ENCODE peak calls at places on chromosome 17, in ten cellular contexts. F, V, L, Z, D, O, N, W, R and H are unnamed samples.

GRCh38 chr17:7393613-7394451 is 493 bp downstream of the PLSCR3 start:
- DNase-seq in Z (peak; percentile 85), D (peak; percentile 77), O (peak; percentile 52), W (no peak), F (no peak), L (peak; percentile 53), R (peak; percentile 61), V (peak; percentile 41), N (peak; percentile 26), H (peak; percentile 58)

GRCh38 chr17:10604521-10604920 is 52.6 kb downstream of the MYH3 start:
- DNase-seq in N (no peak), Z (no peak), L (no peak), W (no peak), O (no peak), D (no peak), V (no peak), R (no peak), F (no peak), H (no peak)

GRCh38 chr17:57243171-57243622 is 13.1 kb upstream of the MSI2 start:
- DNase-seq in N (peak; percentile 74), F (peak; percentile 52), V (peak; percentile 67), L (peak; percentile 71), O (peak; percentile 82), Z (peak; percentile 82), R (peak; percentile 56), D (peak; percentile 74), W (peak; percentile 48), H (peak; percentile 67)

GRCh38 chr17:65355246-65355645 is 206.2 kb downstream of the AXIN2 start:
- DNase-seq in N (no peak), V (no peak), R (no peak), L (no peak), W (no peak), O (no peak), D (no peak), F (no peak), Z (no peak), H (no peak)

GRCh38 chr17:43778337-43779144 is at the start of gene DUSP3:
- DNase-seq in L (peak; percentile 94), R (peak; percentile 66), Z (peak; percentile 94), D (peak; percentile 39), O (peak; percentile 67), F (peak; percentile 89), V (peak; percentile 99), W (peak; percentile 93), N (peak; percentile 94), H (peak; percentile 90)

GRCh38 chr17:2094891-2095535 is 40.1 kb downstream of the HIC1 start:
- DNase-seq in R (no peak), N (no peak), V (peak; percentile 89), W (no peak), D (no peak), F (no peak), Z (peak; percentile 56), L (no peak), O (peak; percentile 23), H (no peak)

GRCh38 chr17:57927048-57927723 is 28.0 kb downstream of the CUEDC1 start:
- DNase-seq in V (peak; percentile 63), Z (peak; percentile 94), O (no peak), D (peak; percentile 70), L (no peak), N (no peak), R (no peak), W (peak; percentile 50), F (peak; percentile 85), H (no peak)

GRCh38 chr17:67475161-67475887 is 98.2 kb downstream of the PITPNC1 start:
- DNase-seq in F (peak; percentile 53), N (peak; percentile 73), L (peak; percentile 78), R (peak; percentile 82), W (peak; percentile 69), O (peak; percentile 88), D (peak; percentile 52), Z (peak; percentile 73), V (peak; percentile 87), H (peak; percentile 66)

GRCh38 chr17:73705594-73705993 is 61.3 kb upstream of the SDK2 start:
- DNase-seq in V (no peak), D (peak; percentile 11), F (no peak), R (no peak), L (peak; percentile 87), N (peak; percentile 32), Z (no peak), O (no peak), W (no peak), H (no peak)

GRCh38 chr17:35087731-35088646 is 24.5 kb upstream of the RFFL start:
- DNase-seq in L (peak; percentile 40), W (peak; percentile 36), O (peak; percentile 55), R (peak; percentile 21), F (peak; percentile 77), D (peak; percentile 63), N (peak; percentile 71), Z (no peak), V (peak; percentile 65), H (peak; percentile 58)

GRCh38 chr17:78058581-78058980 is 70.0 kb downstream of the TMC6 start:
- DNase-seq in N (no peak), O (no peak), L (no peak), D (no peak), Z (no peak), W (no peak), V (no peak), F (no peak), R (no peak), H (no peak)

GRCh38 chr17:43326490-43327275 is 72.1 kb upstream of the ARL4D start:
- DNase-seq in Z (no peak), D (no peak), R (no peak), V (no peak), L (no peak), O (no peak), W (no peak), N (no peak), F (peak; percentile 39), H (no peak)

GRCh38 chr17:6455321-6455705 is 11.1 kb downstream of the PIMREG start:
- DNase-seq in F (no peak), O (no peak), D (no peak), R (peak; percentile 27), W (no peak), Z (peak; percentile 78), L (no peak), V (no peak), N (no peak), H (no peak)

GRCh38 chr17:40548491-40548981 is 16.7 kb downstream of the CCR7 start:
- DNase-seq in O (no peak), N (no peak), Z (no peak), V (no peak), F (no peak), L (no peak), R (no peak), D (no peak), W (no peak), H (no peak)

GRCh38 chr17:16936536-16937310 is 35.2 kb downstream of the TNFRSF13B start:
- DNase-seq in Z (no peak), D (no peak), R (no peak), F (no peak), N (no peak), V (no peak), L (no peak), W (no peak), O (no peak), H (no peak)

GRCh38 chr17:81579821-81580321 is 27.7 kb upstream of the FAAP100 start:
- DNase-seq in D (no peak), W (peak; percentile 85), Z (no peak), N (no peak), L (peak; percentile 78), V (no peak), O (no peak), R (no peak), F (no peak), H (no peak)

GRCh38 chr17:5044630-5045029 is 9.4 kb upstream of the SLC52A1 start:
- DNase-seq in F (peak; percentile 79), R (no peak), Z (no peak), N (no peak), D (no peak), V (no peak), W (no peak), O (no peak), L (no peak), H (no peak)

GRCh38 chr17:6413073-6413472 is 21.8 kb downstream of the AIPL1 start:
- DNase-seq in F (no peak), L (peak; percentile 62), W (peak; percentile 52), V (no peak), Z (peak; percentile 66), N (peak; percentile 71), O (peak; percentile 56), D (peak; percentile 75), R (no peak), H (peak; percentile 66)

GRCh38 chr17:55086635-55087058 is 118.1 kb downstream of the STXBP4 start:
- DNase-seq in R (no peak), F (peak; percentile 41), O (peak; percentile 90), V (no peak), L (peak; percentile 77), W (peak; percentile 88), Z (no peak), N (peak; percentile 44), D (no peak), H (no peak)

GRCh38 chr17:78973196-78973595 is 6.5 kb downstream of the LGALS3BP start:
- DNase-seq in N (no peak), F (no peak), L (no peak), R (no peak), O (no peak), W (no peak), V (no peak), D (no peak), Z (peak; percentile 67), H (no peak)

GRCh38 chr17:20053343-20053964 is 44.3 kb downstream of the SPECC1 start:
- DNase-seq in D (no peak), O (no peak), Z (no peak), N (no peak), R (no peak), F (no peak), W (no peak), V (no peak), L (no peak), H (no peak)

GRCh38 chr17:14359251-14359939 is 58.5 kb downstream of the HS3ST3B1 start:
- DNase-seq in Z (no peak), L (no peak), O (peak; percentile 89), D (no peak), F (no peak), R (no peak), N (no peak), W (no peak), V (peak; percentile 28), H (no peak)

GRCh38 chr17:76527430-76528111 is 9.9 kb downstream of the CYGB start:
- DNase-seq in D (no peak), V (peak; percentile 78), Z (peak; percentile 62), W (no peak), L (peak; percentile 85), F (peak; percentile 52), N (peak; percentile 87), R (peak; percentile 23), O (no peak), H (peak; percentile 83)

GRCh38 chr17:32486091-32486700 is 597 bp upstream of the CDK5R1 start:
- DNase-seq in L (peak; percentile 73), O (peak; percentile 62), F (no peak), Z (peak; percentile 93), D (peak; percentile 67), R (peak; percentile 66), W (peak; percentile 40), V (peak; percentile 61), N (peak; percentile 82), H (peak; percentile 80)

GRCh38 chr17:42842286-42842685 is 2.1 kb upstream of the AOC2 start:
- DNase-seq in R (no peak), N (no peak), F (no peak), O (no peak), W (no peak), Z (no peak), D (no peak), V (no peak), L (no peak), H (no peak)

GRCh38 chr17:33241390-33241789 is 51.7 kb downstream of the ASIC2 start:
- DNase-seq in W (no peak), R (no peak), O (no peak), V (no peak), Z (no peak), D (no peak), N (peak; percentile 7), F (no peak), L (peak; percentile 15), H (no peak)

GRCh38 chr17:72219136-72219823 is 98.5 kb downstream of the SOX9 start:
- DNase-seq in W (no peak), O (no peak), R (no peak), Z (peak; percentile 91), N (no peak), V (no peak), L (no peak), D (no peak), F (no peak), H (no peak)

GRCh38 chr17:73585583-73585982 is 58.7 kb downstream of the SDK2 start:
- DNase-seq in D (no peak), R (no peak), V (no peak), L (no peak), N (no peak), O (no peak), F (no peak), W (no peak), Z (no peak), H (no peak)